ENCODE peak calls at places on chromosomes 2 and 18, in four cellular contexts. E is K562, G is GM12878, T is H1. Z is an unnamed sample.

GRCh38 chr18:62377408-62377807 is 52.3 kb downstream of the TNFRSF11A start:
- DNase-seq in E (no peak), G (no peak), T (no peak), Z (no peak)

GRCh38 chr2:168155680-168156079 is 91.7 kb downstream of the STK39 start:
- DNase-seq in E (no peak), G (no peak), T (no peak), Z (no peak)

GRCh38 chr18:51623653-51624052 is 426.2 kb upstream of the MEX3C start:
- DNase-seq in E (no peak), G (no peak), T (no peak), Z (no peak)

GRCh38 chr18:3319399-3319798 is 57.5 kb downstream of the MYL12B start:
- DNase-seq in E (no peak), G (no peak), T (no peak), Z (no peak)

GRCh38 chr18:59060540-59060939 is 79.1 kb upstream of the SEC11C start:
- DNase-seq in E (no peak), G (no peak), T (no peak), Z (no peak)

GRCh38 chr2:2484301-2484700 is 153.2 kb upstream of the MYT1L start:
- DNase-seq in E (no peak), G (no peak), T (no peak), Z (no peak)

GRCh38 chr18:63850010-63850409 is 37.5 kb upstream of the SERPINB2 start:
- DNase-seq in E (no peak), G (no peak), T (peak), Z (peak)

GRCh38 chr2:136117909-136118818 is at the start of gene CXCR4:
- DNase-seq in E (peak), G (no peak), T (peak), Z (peak)

GRCh38 chr18:70462078-70462439 is 173.2 kb downstream of the SOCS6 start:
- DNase-seq in E (peak), G (no peak), T (no peak), Z (no peak)

GRCh38 chr2:102975996-102976636 is 214.3 kb downstream of the TMEM182 start:
- DNase-seq in E (peak), G (no peak), T (peak), Z (peak)

GRCh38 chr2:165827921-165828276 is 33.9 kb upstream of the GALNT3 start:
- DNase-seq in E (no peak), G (no peak), T (no peak), Z (no peak)

GRCh38 chr2:105487142-105488069 is 88.6 kb upstream of the FHL2 start:
- DNase-seq in E (no peak), G (no peak), T (no peak), Z (no peak)

GRCh38 chr18:27564066-27564465 is 379.0 kb upstream of the CHST9 start:
- DNase-seq in E (no peak), G (no peak), T (no peak), Z (no peak)

GRCh38 chr2:46471-47345 is at the start of gene FAM110C:
- DNase-seq in E (no peak), G (no peak), T (no peak), Z (no peak)

GRCh38 chr2:3126686-3127278 is 250.8 kb downstream of the EIPR1 start:
- DNase-seq in E (no peak), G (no peak), T (no peak), Z (no peak)

GRCh38 chr18:58674863-58675472 is 3.7 kb downstream of the MALT1 start:
- DNase-seq in E (no peak), G (no peak), T (no peak), Z (no peak)

GRCh38 chr18:25299426-25299825 is 52.5 kb downstream of the ZNF521 start:
- DNase-seq in E (no peak), G (no peak), T (no peak), Z (no peak)

GRCh38 chr2:135121016-135121657 is 69.0 kb downstream of the RAB3GAP1 start:
- DNase-seq in E (no peak), G (no peak), T (no peak), Z (no peak)

DNA sequence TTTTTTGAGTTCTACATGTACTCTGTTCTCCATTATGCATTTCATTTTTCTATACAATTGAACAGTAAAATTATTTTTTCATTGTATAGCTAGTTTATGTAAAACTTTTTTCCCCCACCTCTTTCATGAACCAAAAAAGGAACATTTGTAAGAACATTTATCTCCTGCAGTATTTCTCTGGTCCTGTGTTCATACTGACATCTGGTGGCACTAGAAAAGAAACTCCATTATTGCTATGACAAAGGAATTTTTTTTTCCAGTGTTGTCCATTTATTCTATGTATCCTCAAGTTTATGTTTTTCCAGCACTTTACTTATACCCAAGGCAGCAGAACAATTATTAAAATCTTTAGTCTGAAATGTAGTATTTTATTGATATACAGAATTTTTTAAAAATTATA is 27.4 kb upstream of the CHAC2 start:
- DNase-seq in E (peak), G (no peak), T (no peak), Z (no peak)
- TF ChIP-seq GABPA in E (no peak), G (no peak), T (no peak), Z (no peak)

DNA sequence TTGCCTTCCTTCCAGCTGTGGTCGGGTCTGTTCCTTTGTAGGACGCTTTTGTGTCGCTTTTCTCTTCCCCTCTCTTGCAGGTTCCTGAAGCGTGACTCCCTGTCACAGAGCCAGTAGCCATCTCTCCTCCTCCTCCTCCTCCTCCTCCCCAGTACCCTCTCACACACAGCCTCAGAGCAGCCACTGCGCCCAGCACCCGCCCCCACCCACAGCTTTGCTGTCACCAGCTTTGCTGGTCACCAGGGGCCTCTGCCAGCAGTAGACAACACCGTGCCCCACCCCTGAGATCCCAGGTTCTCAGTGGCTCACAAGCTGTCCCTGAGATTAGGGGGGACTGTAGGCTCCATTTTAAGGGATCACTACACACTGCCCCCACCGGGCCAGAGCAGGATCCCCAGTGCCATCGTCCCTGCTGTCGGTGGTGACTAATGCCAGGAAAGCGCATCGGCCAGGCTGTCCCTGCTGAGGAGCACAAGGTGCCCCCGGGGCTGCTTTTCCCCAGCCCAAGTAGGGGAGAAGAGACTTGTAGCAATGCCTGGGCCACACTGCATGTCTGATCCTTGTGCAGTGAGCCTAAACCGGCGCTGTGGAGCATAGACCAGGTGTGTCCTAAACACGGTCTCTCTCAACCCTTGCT is 242.3 kb downstream of the ATAD2B start:
- DNase-seq in E (no peak), G (no peak), T (no peak), Z (no peak)
- TF ChIP-seq GABPA in E (no peak), G (no peak), T (no peak), Z (no peak)

DNA sequence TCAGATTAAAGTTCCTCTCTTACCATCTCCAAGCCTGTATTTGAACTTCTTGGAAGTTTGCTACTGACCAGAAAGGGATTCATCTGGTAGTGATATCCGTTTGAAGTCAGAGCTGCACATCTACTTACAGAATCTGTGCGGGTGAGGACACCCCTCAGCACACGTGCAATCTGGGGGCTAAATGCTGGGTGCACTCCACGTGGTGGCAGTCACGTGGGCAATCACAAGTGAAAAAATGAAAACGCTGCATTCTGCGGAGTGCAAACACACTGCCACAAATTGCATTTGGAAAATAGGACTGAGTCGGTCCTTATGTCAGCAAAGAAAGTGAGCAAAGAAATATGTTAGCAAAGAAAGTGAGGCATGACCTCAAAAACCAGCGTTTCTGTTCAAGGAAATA is 76.1 kb upstream of the GYPC start:
- DNase-seq in E (no peak), G (no peak), T (no peak), Z (no peak)
- TF ChIP-seq GABPA in E (no peak), G (no peak), T (no peak), Z (no peak)

DNA sequence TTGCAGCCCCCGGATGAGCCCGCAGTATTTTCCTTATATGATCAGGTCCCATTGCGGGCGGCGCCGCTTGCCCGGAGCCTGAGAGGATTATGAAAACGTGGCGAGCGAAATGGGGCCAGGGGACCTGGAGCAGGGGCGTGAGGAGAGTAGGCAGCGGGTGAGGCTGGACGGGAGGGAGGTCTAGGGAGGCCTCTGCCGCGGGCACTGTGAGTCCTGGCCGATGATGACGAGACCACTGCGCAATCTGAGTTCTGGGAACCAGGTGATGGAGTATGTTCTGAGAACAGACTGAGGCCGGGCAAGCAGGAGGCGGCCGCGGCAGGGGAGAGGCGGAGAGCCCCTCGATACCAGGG is 790 bp upstream of the ACAA2 start:
- DNase-seq in E (peak), G (no peak), T (no peak), Z (no peak)
- TF ChIP-seq GABPA in E (no peak), G (no peak), T (no peak), Z (no peak)

DNA sequence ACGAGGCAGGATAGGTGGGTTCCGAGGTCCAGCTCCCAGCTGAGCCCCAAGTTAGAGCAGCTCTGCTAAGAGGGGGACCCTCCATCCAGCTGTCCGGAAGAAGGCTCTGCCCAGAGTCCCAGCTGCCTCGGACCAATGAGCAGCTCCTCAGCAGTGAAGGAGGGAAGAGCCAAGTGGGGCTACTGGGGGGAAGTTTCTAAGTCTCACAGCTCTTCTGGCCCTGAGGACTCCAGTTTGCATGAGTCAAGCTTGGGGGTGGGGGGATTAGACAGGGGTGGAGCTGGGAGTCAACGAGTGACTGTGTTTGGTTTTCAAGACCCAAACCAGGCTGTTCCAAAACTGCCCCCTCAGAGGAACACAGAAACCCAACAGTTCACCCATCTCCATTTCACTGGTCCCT is 101.0 kb downstream of the TNS1 start:
- DNase-seq in E (no peak), G (no peak), T (no peak), Z (no peak)
- TF ChIP-seq GABPA in E (no peak), G (no peak), T (no peak), Z (no peak)

GRCh38 chr2:27506587-27506986 is 9.9 kb downstream of the GCKR start:
- DNase-seq in E (no peak), G (no peak), T (no peak), Z (no peak)

GRCh38 chr2:27507293-27507692 is 10.7 kb downstream of the GCKR start:
- DNase-seq in E (no peak), G (no peak), T (no peak), Z (no peak)

DNA sequence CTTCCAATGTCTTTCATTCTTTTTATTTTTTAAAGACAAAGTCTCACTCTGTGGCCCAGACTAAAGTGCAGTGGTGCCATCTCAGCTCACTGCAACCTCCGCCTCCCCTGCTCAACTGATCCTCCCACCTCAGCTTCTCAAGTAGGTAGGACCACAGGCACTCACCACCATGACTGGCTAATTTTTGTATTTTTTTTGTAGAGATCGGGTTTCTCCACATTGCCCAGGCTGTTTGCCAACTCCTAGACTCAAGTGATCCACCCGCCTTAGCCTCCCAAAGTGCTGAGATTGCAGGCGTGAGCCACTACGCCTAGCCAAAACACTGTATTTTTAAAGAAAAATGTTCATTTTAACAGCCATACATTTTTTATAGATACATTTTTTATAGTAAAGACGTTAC is 12.7 kb downstream of the GCKR start:
- DNase-seq in E (no peak), G (no peak), T (no peak), Z (no peak)
- TF ChIP-seq GABPA in E (no peak), G (no peak), T (no peak), Z (no peak)

GRCh38 chr2:23561544-23561943 is 176.6 kb downstream of the KLHL29 start:
- DNase-seq in E (no peak), G (no peak), T (no peak), Z (no peak)

GRCh38 chr2:23562143-23562542 is 177.2 kb downstream of the KLHL29 start:
- DNase-seq in E (no peak), G (no peak), T (no peak), Z (no peak)

GRCh38 chr2:23563151-23563550 is 178.2 kb downstream of the KLHL29 start:
- DNase-seq in E (no peak), G (no peak), T (no peak), Z (no peak)

GRCh38 chr2:23559561-23560239 is 174.7 kb downstream of the KLHL29 start:
- DNase-seq in E (no peak), G (no peak), T (no peak), Z (no peak)

GRCh38 chr2:23561088-23561487 is 176.1 kb downstream of the KLHL29 start:
- DNase-seq in E (no peak), G (no peak), T (no peak), Z (no peak)
- TF ChIP-seq GABPA in E (no peak), G (no peak), T (no peak), Z (no peak)

GRCh38 chr2:43057026-43057741 is 169.2 kb downstream of the ZFP36L2 start:
- DNase-seq in E (no peak), G (no peak), T (no peak), Z (no peak)
- TF ChIP-seq GABPA in E (no peak), G (no peak), T (no peak), Z (no peak)

Z was measured in HL-60.